ENCODE peak calls at places on chromosomes 11 and 22, in four cellular contexts. N is mammary epithelial cell, M is hepatocyte, S is H1. W is an unnamed sample.
A peak's percentile ranks its signal among the peaks of the same experiment; 100 is the strongest.

GRCh38 chr22:37401401-37401859 is 25.8 kb downstream of the ELFN2 start:
- DNase-seq in N (no peak), S (no peak), M (peak; percentile 36), W (peak; percentile 62)

GRCh38 chr22:28810839-28811491 is 10.6 kb upstream of the XBP1 start:
- DNase-seq in M (no peak), S (no peak), N (no peak), W (no peak)

GRCh38 chr11:77062924-77063323 is 3.8 kb upstream of the CAPN5 start:
- DNase-seq in S (no peak), N (no peak), M (no peak), W (no peak)

GRCh38 chr22:50271011-50271394 is 823 bp upstream of the MAPK11 start:
- DNase-seq in M (no peak), N (no peak), S (no peak), W (no peak)

GRCh38 chr11:72710278-72710677 is 36.1 kb upstream of the PDE2A start:
- DNase-seq in M (no peak), S (no peak), N (no peak), W (no peak)

GRCh38 chr11:115720537-115721308 is 216.5 kb upstream of the CADM1 start:
- DNase-seq in N (no peak), S (no peak), M (no peak), W (no peak)

GRCh38 chr22:35317680-35318290 is 18.1 kb downstream of the TOM1 start:
- DNase-seq in N (no peak), M (no peak), S (no peak), W (no peak)

GRCh38 chr11:44241851-44242250 is 68.1 kb downstream of the ALX4 start:
- DNase-seq in S (no peak), N (no peak), M (no peak), W (no peak)

GRCh38 chr11:18372187-18372586 is 22.2 kb upstream of the LDHA start:
- DNase-seq in M (no peak), S (no peak), N (no peak), W (no peak)

GRCh38 chr22:38347944-38348750 is 30.9 kb upstream of the CSNK1E start:
- DNase-seq in S (no peak), N (peak; percentile 97), M (no peak), W (no peak)

GRCh38 chr22:41910599-41911291 is 4.1 kb downstream of the SHISA8 start:
- DNase-seq in S (no peak), N (no peak), M (peak; percentile 38), W (peak; percentile 10)

GRCh38 chr22:48714231-48714630 is 1113.4 kb downstream of the BRD1 start:
- DNase-seq in S (no peak), M (no peak), N (no peak), W (no peak)

GRCh38 chr22:48417143-48418070 is 1410.3 kb downstream of the BRD1 start:
- DNase-seq in S (no peak), M (no peak), N (no peak), W (no peak)

GRCh38 chr11:112784323-112785073 is 176.7 kb upstream of the NCAM1 start:
- DNase-seq in S (no peak), M (peak; percentile 72), N (no peak), W (peak; percentile 95)

GRCh38 chr11:75031224-75031753 is 42.6 kb downstream of the NEU3 start:
- DNase-seq in N (peak; percentile 48), S (no peak), M (peak; percentile 67), W (peak; percentile 86)

GRCh38 chr22:49829044-49829719 is 1.5 kb upstream of the BRD1 start:
- DNase-seq in M (no peak), N (no peak), S (no peak), W (no peak)

GRCh38 chr11:13384837-13385417 is 78.1 kb downstream of the BTBD10 start:
- DNase-seq in N (peak; percentile 22), M (peak; percentile 52), S (peak; percentile 15), W (peak; percentile 49)

GRCh38 chr11:64619811-64620285 is 28.8 kb downstream of the SLC22A12 start:
- DNase-seq in S (no peak), N (peak; percentile 17), M (peak; percentile 80), W (peak; percentile 43)

DNA sequence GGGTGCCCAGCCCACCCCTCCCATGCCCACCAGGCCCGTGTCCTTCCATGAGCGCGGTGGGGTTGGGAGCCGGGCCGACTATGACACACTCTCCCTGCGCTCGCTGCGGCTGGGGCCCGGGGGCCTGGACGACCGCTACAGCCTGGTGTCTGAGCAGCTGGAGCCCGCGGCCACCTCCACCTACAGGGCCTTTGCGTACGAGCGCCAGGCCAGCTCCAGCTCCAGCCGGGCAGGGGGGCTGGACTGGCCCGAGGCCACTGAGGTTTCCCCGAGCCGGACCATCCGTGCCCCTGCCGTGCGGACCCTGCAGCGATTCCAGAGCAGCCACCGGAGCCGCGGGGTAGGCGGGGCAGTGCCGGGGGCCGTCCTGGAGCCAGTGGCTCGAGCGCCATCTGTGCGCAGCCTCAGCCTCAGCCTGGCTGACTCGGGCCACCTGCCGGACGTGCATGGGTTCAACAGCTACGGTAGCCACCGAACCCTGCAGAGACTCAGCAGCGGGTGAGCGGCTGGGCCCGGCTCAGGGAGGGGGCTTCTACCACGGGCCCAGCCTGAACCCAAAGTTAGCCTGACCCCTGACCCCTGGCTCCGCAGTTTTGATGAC is 3.0 kb downstream of the PKP3 start:
- DNase-seq in M (no peak), N (no peak), S (no peak), W (peak; percentile 71)
- H2AFZ ChIP-seq in M (no peak overlapping the region), N (no peak overlapping the region), S (no peak overlapping the region), W (peak overlapping the region; percentile 33)

GRCh38 chr22:19974233-19974861 is 32.7 kb upstream of the TXNRD2 start:
- DNase-seq in M (peak; percentile 47), N (no peak), S (peak; percentile 86), W (peak; percentile 32)

GRCh38 chr22:19972251-19972650 is 30.6 kb upstream of the TXNRD2 start:
- DNase-seq in N (no peak), S (no peak), M (no peak), W (no peak)

GRCh38 chr22:19971276-19972124 is 29.9 kb upstream of the TXNRD2 start:
- DNase-seq in N (no peak), S (no peak), M (no peak), W (no peak)

GRCh38 chr22:19973551-19974183 is 32.0 kb upstream of the TXNRD2 start:
- DNase-seq in M (no peak), S (no peak), N (no peak), W (no peak)

GRCh38 chr22:19972652-19973550 is 31.3 kb upstream of the TXNRD2 start:
- DNase-seq in N (no peak), M (no peak), S (no peak), W (no peak)
- H3K27ac ChIP-seq in N (no peak overlapping the region), M (no peak overlapping the region), S (no peak overlapping the region), W (no peak overlapping the region)

DNA sequence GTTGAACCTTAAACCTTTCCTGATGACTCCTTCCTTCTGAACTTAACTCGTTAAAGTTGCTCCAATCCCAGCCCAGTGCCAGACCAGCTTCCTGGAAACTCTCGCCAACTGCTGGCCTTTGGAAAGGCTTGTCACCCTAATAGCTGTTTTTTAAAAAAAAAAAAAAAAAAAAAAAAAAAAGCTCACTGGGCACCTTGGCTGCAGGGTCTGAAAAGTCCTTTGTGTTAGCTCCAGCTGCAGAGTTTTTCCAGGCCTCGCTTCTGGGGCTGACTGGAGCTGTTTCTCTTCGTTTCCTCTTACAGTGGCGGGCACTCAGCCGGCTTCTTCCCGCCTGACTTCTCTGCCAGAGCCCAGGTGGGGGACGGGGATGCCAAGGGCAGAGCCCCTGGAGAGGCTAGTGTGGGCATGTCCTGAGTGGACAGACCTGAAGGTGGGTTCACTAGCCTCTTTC is 25.1 kb downstream of the KCNQ1OT1 start:
- DNase-seq in M (no peak), S (no peak), N (no peak), W (no peak)
- H4K20me1 ChIP-seq in M (peaks cover 81% of the 10 kb centered on the region), S (peaks cover 16% of the 10 kb centered on the region), N (no peaks in the 10 kb centered on the region), W (no peaks in the 10 kb centered on the region)

GRCh38 chr11:119855066-119855465 is 126.1 kb upstream of the NECTIN1 start:
- DNase-seq in M (no peak), S (no peak), N (no peak), W (no peak)
- H2AFZ ChIP-seq in M (no peak overlapping the region), S (no peak overlapping the region), N (peak overlapping the region; percentile 67), W (no peak overlapping the region)

DNA sequence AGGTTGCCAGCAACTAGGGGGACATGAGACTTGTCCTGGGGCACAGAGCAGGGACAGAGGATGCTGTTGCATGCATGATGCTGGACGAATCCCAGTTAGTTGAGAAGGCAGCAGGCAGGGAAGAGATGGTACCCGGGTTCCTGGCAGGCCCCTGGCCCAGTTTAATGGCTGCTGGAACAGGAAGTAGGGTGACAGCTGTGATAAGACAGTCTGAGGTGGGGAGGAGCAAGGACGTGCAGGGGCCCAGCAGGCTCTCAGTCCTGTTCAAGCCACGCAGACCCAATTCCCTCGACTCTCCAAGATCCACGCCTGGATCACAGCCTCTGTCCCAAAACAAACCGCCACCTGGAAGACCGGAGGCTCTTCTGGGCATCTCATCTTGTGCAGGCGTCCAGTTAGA is 32.0 kb downstream of the LRRC10B start:
- DNase-seq in N (no peak), M (no peak), S (no peak), W (no peak)
- H3K27ac ChIP-seq in N (no peak overlapping the region), M (no peak overlapping the region), S (no peak overlapping the region), W (no peak overlapping the region)

GRCh38 chr11:36507824-36508489 is 2.1 kb downstream of the TRAF6 start:
- DNase-seq in S (no peak), N (no peak), M (no peak), W (no peak)

GRCh38 chr11:36509265-36509664 is 807 bp downstream of the TRAF6 start:
- DNase-seq in M (peak; percentile 54), S (no peak), N (peak; percentile 37), W (peak; percentile 57)

GRCh38 chr11:36510567-36511020 is 522 bp upstream of the TRAF6 start:
- DNase-seq in S (no peak), N (peak; percentile 67), M (peak; percentile 9), W (peak; percentile 77)

GRCh38 chr11:36509694-36510566 is at the start of gene TRAF6:
- DNase-seq in M (peak; percentile 94), S (peak; percentile 43), N (peak; percentile 81), W (peak; percentile 81)

DNA sequence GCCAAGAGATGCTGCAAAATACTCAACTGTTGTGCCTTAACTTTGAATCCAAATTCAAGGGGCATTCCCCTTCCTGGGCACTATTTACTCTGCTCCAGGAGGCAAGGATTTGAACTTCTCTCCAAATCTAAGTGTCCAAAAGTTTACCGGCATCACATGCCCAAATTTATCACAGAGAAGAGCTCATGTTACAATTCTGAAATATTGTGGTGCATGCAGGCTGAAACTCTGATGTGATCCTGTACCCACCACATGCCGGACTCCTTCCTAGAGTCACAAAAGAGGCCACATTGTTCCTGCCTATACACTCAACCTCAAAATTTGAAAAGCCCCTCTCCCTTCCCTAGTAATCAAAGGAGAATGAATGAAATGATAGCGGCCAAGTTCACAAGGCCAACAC is 1.3 kb downstream of the TRAF6 start:
- DNase-seq in M (no peak), N (peak; percentile 14), S (no peak), W (peak; percentile 17)
- H4K20me1 ChIP-seq in M (peaks cover 24% of the 10 kb centered on the region), N (no peaks in the 10 kb centered on the region), S (no peaks in the 10 kb centered on the region), W (no peaks in the 10 kb centered on the region)

GRCh38 chr11:83681045-83681781 is 395.0 kb upstream of the CCDC90B start:
- DNase-seq in S (no peak), N (peak; percentile 6), M (no peak), W (no peak)
- H2AFZ ChIP-seq in S (no peak overlapping the region), N (peak overlapping the region; percentile 22), M (peak overlapping the region; percentile 30), W (no peak overlapping the region)